ENCODE peak calls at places on chromosome 18, in five cellular contexts. Z, L, E, S and C are unnamed samples.

GRCh38 chr18:361941-362913 is 94.4 kb upstream of the THOC1 start:
- DNase-seq in L (peak; percentile 84), E (no peak), S (no peak), Z (peak; percentile 83), C (no peak)

GRCh38 chr18:79928563-79928960 is 22.9 kb downstream of the SLC66A2 start:
- DNase-seq in E (peak; percentile 23), S (peak; percentile 6), L (no peak), Z (no peak), C (peak; percentile 1)

GRCh38 chr18:13435596-13436333 is 217.2 kb downstream of the LDLRAD4 start:
- DNase-seq in S (no peak), L (no peak), E (no peak), Z (peak; percentile 74), C (no peak)

GRCh38 chr18:11923454-11923853 is 15.3 kb upstream of the MPPE1 start:
- DNase-seq in Z (no peak), L (no peak), S (no peak), E (no peak), C (no peak)

GRCh38 chr18:34467059-34467458 is 242.3 kb upstream of the NOL4 start:
- DNase-seq in Z (peak; percentile 42), L (no peak), E (no peak), S (no peak), C (no peak)

GRCh38 chr18:79878741-79879358 is 72.6 kb downstream of the SLC66A2 start:
- DNase-seq in Z (no peak), S (no peak), E (no peak), L (no peak), C (no peak)

GRCh38 chr18:55306338-55306737 is 281.7 kb downstream of the TCF4 start:
- DNase-seq in S (no peak), Z (no peak), E (no peak), L (no peak), C (no peak)

GRCh38 chr18:2847341-2848144 is 737 bp downstream of the EMILIN2 start:
- DNase-seq in Z (peak; percentile 3), L (peak; percentile 46), S (peak; percentile 40), E (peak; percentile 73), C (peak; percentile 16)

GRCh38 chr18:63878982-63879381 is 8.5 kb upstream of the SERPINB2 start:
- DNase-seq in L (no peak), Z (no peak), S (no peak), E (no peak), C (no peak)

GRCh38 chr18:55321268-55322175 is 266.5 kb downstream of the TCF4 start:
- DNase-seq in E (peak; percentile 64), L (peak; percentile 67), Z (peak; percentile 87), S (peak; percentile 90), C (no peak)

GRCh38 chr18:40926679-40927078 is 1028.4 kb upstream of the PIK3C3 start:
- DNase-seq in Z (no peak), L (no peak), S (no peak), E (no peak), C (no peak)

GRCh38 chr18:39751161-39751560 is 2185.6 kb upstream of the CELF4 start:
- DNase-seq in E (no peak), Z (no peak), S (no peak), L (no peak), C (no peak)

GRCh38 chr18:22551536-22552151 is 133.9 kb upstream of the CTAGE1 start:
- DNase-seq in L (peak; percentile 68), E (no peak), S (no peak), Z (peak; percentile 91), C (no peak)

GRCh38 chr18:74082476-74083070 is 65.1 kb downstream of the FBXO15 start:
- DNase-seq in S (peak; percentile 74), L (peak; percentile 89), Z (peak; percentile 76), E (peak; percentile 77), C (peak; percentile 75)

GRCh38 chr18:42113529-42114191 is 158.6 kb downstream of the PIK3C3 start:
- DNase-seq in L (no peak), Z (no peak), E (no peak), S (no peak), C (peak; percentile 2)

GRCh38 chr18:34970106-34970505 is 71.1 kb upstream of the MAPRE2 start:
- DNase-seq in L (peak; percentile 20), S (no peak), Z (no peak), E (no peak), C (no peak)

GRCh38 chr18:46939998-46940571 is 22.7 kb downstream of the KATNAL2 start:
- DNase-seq in S (no peak), E (no peak), L (no peak), Z (no peak), C (no peak)

GRCh38 chr18:5982332-5982731 is 87.0 kb upstream of the TMEM200C start:
- DNase-seq in S (no peak), L (no peak), E (no peak), Z (no peak), C (no peak)